ENCODE peak calls at places on chromosomes 7 and 10, in seven cellular contexts. One of them, this sample, is unnamed.

GRCh38 chr7:55074008-55074499 is 55.2 kb downstream of the EGFR start:
- DNase-seq in GM10248: peak
- DNase-seq in cerebellar cortex: no peak
- DNase-seq in body of pancreas: peak
- DNase-seq in PC-9: peak
- DNase-seq in nephron progenitor cell: no peak
- DNase-seq in AG09319: no peak
- DNase-seq in this sample: peak

GRCh38 chr7:66047426-66047825 is 28.2 kb upstream of the ASL start:
- DNase-seq in GM10248: no peak
- DNase-seq in cerebellar cortex: no peak
- DNase-seq in body of pancreas: no peak
- DNase-seq in PC-9: peak
- DNase-seq in nephron progenitor cell: no peak
- DNase-seq in AG09319: peak
- DNase-seq in this sample: peak

GRCh38 chr10:14879801-14880193 is 1.1 kb downstream of the SUV39H2 start:
- DNase-seq in GM10248: no peak
- DNase-seq in cerebellar cortex: no peak
- DNase-seq in body of pancreas: no peak
- DNase-seq in PC-9: no peak
- DNase-seq in nephron progenitor cell: no peak
- DNase-seq in AG09319: no peak
- DNase-seq in this sample: no peak

GRCh38 chr10:102593074-102593803 is 51.0 kb upstream of the TRIM8 start:
- DNase-seq in GM10248: no peak
- DNase-seq in cerebellar cortex: no peak
- DNase-seq in body of pancreas: peak
- DNase-seq in PC-9: no peak
- DNase-seq in nephron progenitor cell: no peak
- DNase-seq in AG09319: no peak
- DNase-seq in this sample: no peak

GRCh38 chr7:51426163-51426562 is 109.6 kb upstream of the COBL start:
- DNase-seq in GM10248: no peak
- DNase-seq in cerebellar cortex: no peak
- DNase-seq in body of pancreas: no peak
- DNase-seq in PC-9: peak
- DNase-seq in nephron progenitor cell: no peak
- DNase-seq in AG09319: no peak
- DNase-seq in this sample: no peak

GRCh38 chr7:159031750-159032149 is 112.9 kb downstream of the VIPR2 start:
- DNase-seq in GM10248: no peak
- DNase-seq in cerebellar cortex: no peak
- DNase-seq in body of pancreas: no peak
- DNase-seq in PC-9: no peak
- DNase-seq in nephron progenitor cell: no peak
- DNase-seq in AG09319: no peak
- DNase-seq in this sample: no peak

GRCh38 chr10:127679642-127680255 is 57.2 kb upstream of the FOXI2 start:
- DNase-seq in GM10248: no peak
- DNase-seq in cerebellar cortex: no peak
- DNase-seq in body of pancreas: no peak
- DNase-seq in PC-9: no peak
- DNase-seq in nephron progenitor cell: no peak
- DNase-seq in AG09319: no peak
- DNase-seq in this sample: no peak

GRCh38 chr10:27713906-27714305 is 31.7 kb downstream of the MKX start:
- DNase-seq in GM10248: no peak
- DNase-seq in cerebellar cortex: no peak
- DNase-seq in body of pancreas: no peak
- DNase-seq in PC-9: no peak
- DNase-seq in nephron progenitor cell: no peak
- DNase-seq in AG09319: peak
- DNase-seq in this sample: no peak

GRCh38 chr7:45036317-45036716 is 36.3 kb downstream of the CCM2 start:
- DNase-seq in GM10248: no peak
- DNase-seq in cerebellar cortex: no peak
- DNase-seq in body of pancreas: no peak
- DNase-seq in PC-9: no peak
- DNase-seq in nephron progenitor cell: no peak
- DNase-seq in AG09319: no peak
- DNase-seq in this sample: no peak

GRCh38 chr10:127937069-127937468 is 30.2 kb downstream of the PTPRE start:
- DNase-seq in GM10248: no peak
- DNase-seq in cerebellar cortex: no peak
- DNase-seq in body of pancreas: no peak
- DNase-seq in PC-9: peak
- DNase-seq in nephron progenitor cell: no peak
- DNase-seq in AG09319: no peak
- DNase-seq in this sample: no peak

GRCh38 chr7:31882187-31882586 is 188.0 kb downstream of the PDE1C start:
- DNase-seq in GM10248: no peak
- DNase-seq in cerebellar cortex: peak
- DNase-seq in body of pancreas: no peak
- DNase-seq in PC-9: no peak
- DNase-seq in nephron progenitor cell: no peak
- DNase-seq in AG09319: no peak
- DNase-seq in this sample: no peak

GRCh38 chr7:23811540-23811939 is 101.5 kb downstream of the STK31 start:
- DNase-seq in GM10248: no peak
- DNase-seq in cerebellar cortex: no peak
- DNase-seq in body of pancreas: no peak
- DNase-seq in PC-9: no peak
- DNase-seq in nephron progenitor cell: no peak
- DNase-seq in AG09319: no peak
- DNase-seq in this sample: no peak

GRCh38 chr7:27134392-27134791 is 3.8 kb upstream of the HOXA4 start:
- DNase-seq in GM10248: no peak
- DNase-seq in cerebellar cortex: no peak
- DNase-seq in body of pancreas: no peak
- DNase-seq in PC-9: peak
- DNase-seq in nephron progenitor cell: no peak
- DNase-seq in AG09319: no peak
- DNase-seq in this sample: no peak

GRCh38 chr10:30056767-30057355 is 2.5 kb downstream of the JCAD start:
- DNase-seq in GM10248: no peak
- DNase-seq in cerebellar cortex: no peak
- DNase-seq in body of pancreas: no peak
- DNase-seq in PC-9: no peak
- DNase-seq in nephron progenitor cell: peak
- DNase-seq in AG09319: no peak
- DNase-seq in this sample: no peak

GRCh38 chr7:105940111-105940510 is 23.0 kb upstream of the CDHR3 start:
- DNase-seq in GM10248: no peak
- DNase-seq in cerebellar cortex: no peak
- DNase-seq in body of pancreas: no peak
- DNase-seq in PC-9: no peak
- DNase-seq in nephron progenitor cell: no peak
- DNase-seq in AG09319: no peak
- DNase-seq in this sample: no peak

GRCh38 chr10:21499910-21500577 is 25.4 kb downstream of the SKIDA1 start:
- DNase-seq in GM10248: no peak
- DNase-seq in cerebellar cortex: no peak
- DNase-seq in body of pancreas: no peak
- DNase-seq in PC-9: no peak
- DNase-seq in nephron progenitor cell: peak
- DNase-seq in AG09319: no peak
- DNase-seq in this sample: no peak

GRCh38 chr7:104553074-104553473 is 224.7 kb downstream of the LHFPL3 start:
- DNase-seq in GM10248: no peak
- DNase-seq in cerebellar cortex: no peak
- DNase-seq in body of pancreas: no peak
- DNase-seq in PC-9: no peak
- DNase-seq in nephron progenitor cell: no peak
- DNase-seq in AG09319: no peak
- DNase-seq in this sample: no peak

GRCh38 chr7:104655592-104655991 is 327.2 kb downstream of the LHFPL3 start:
- DNase-seq in GM10248: no peak
- DNase-seq in cerebellar cortex: no peak
- DNase-seq in body of pancreas: no peak
- DNase-seq in PC-9: no peak
- DNase-seq in nephron progenitor cell: no peak
- DNase-seq in AG09319: no peak
- DNase-seq in this sample: no peak

GRCh38 chr7:6604458-6604857 is 11.0 kb upstream of the ZNF853 start:
- DNase-seq in GM10248: no peak
- DNase-seq in cerebellar cortex: no peak
- DNase-seq in body of pancreas: no peak
- DNase-seq in PC-9: no peak
- DNase-seq in nephron progenitor cell: no peak
- DNase-seq in AG09319: no peak
- DNase-seq in this sample: no peak

GRCh38 chr10:46560381-46560780 is 3.9 kb upstream of the GPRIN2 start:
- DNase-seq in GM10248: no peak
- DNase-seq in cerebellar cortex: no peak
- DNase-seq in body of pancreas: peak
- DNase-seq in PC-9: peak
- DNase-seq in nephron progenitor cell: peak
- DNase-seq in AG09319: no peak
- DNase-seq in this sample: no peak

GRCh38 chr7:17638727-17639126 is 301.6 kb downstream of the SNX13 start:
- DNase-seq in GM10248: no peak
- DNase-seq in cerebellar cortex: no peak
- DNase-seq in body of pancreas: no peak
- DNase-seq in PC-9: no peak
- DNase-seq in nephron progenitor cell: no peak
- DNase-seq in AG09319: no peak
- DNase-seq in this sample: no peak

GRCh38 chr7:128266891-128267839 is 26.1 kb downstream of the LEP start:
- DNase-seq in GM10248: no peak
- DNase-seq in cerebellar cortex: peak
- DNase-seq in body of pancreas: peak
- DNase-seq in PC-9: no peak
- DNase-seq in nephron progenitor cell: peak
- DNase-seq in AG09319: peak
- DNase-seq in this sample: peak

GRCh38 chr10:62106929-62107519 is 161.6 kb downstream of the RTKN2 start:
- DNase-seq in GM10248: no peak
- DNase-seq in cerebellar cortex: no peak
- DNase-seq in body of pancreas: no peak
- DNase-seq in PC-9: no peak
- DNase-seq in nephron progenitor cell: no peak
- DNase-seq in AG09319: no peak
- DNase-seq in this sample: no peak

GRCh38 chr7:50712527-50713356 is 70.0 kb downstream of the GRB10 start:
- DNase-seq in GM10248: no peak
- DNase-seq in cerebellar cortex: no peak
- DNase-seq in body of pancreas: no peak
- DNase-seq in PC-9: no peak
- DNase-seq in nephron progenitor cell: no peak
- DNase-seq in AG09319: no peak
- DNase-seq in this sample: no peak

GRCh38 chr7:123569352-123569999 is 11.9 kb upstream of the NDUFA5 start:
- DNase-seq in GM10248: no peak
- DNase-seq in cerebellar cortex: no peak
- DNase-seq in body of pancreas: no peak
- DNase-seq in PC-9: no peak
- DNase-seq in nephron progenitor cell: no peak
- DNase-seq in AG09319: no peak
- DNase-seq in this sample: no peak